ENCODE peak calls at places on chromosomes 6 and 20, in seven cellular contexts. One of them, this sample, is unnamed.

GRCh38 chr6:299050-299980 is 7.0 kb downstream of the DUSP22 start:
- DNase-seq in left cardiac atrium: no peak
- DNase-seq in NCI-H446 treated with DMSO at 0.1 percent for 48 hours: no peak
- DNase-seq in foreskin fibroblast: peak
- DNase-seq in CD8-positive, alpha-beta T cell: no peak
- DNase-seq in NCI-H774: no peak
- DNase-seq in fibroblast of the aortic adventitia: peak
- DNase-seq in this sample: no peak

GRCh38 chr6:32885698-32886286 is 31.8 kb downstream of the PSMB9 start:
- DNase-seq in left cardiac atrium: no peak
- DNase-seq in NCI-H446 treated with DMSO at 0.1 percent for 48 hours: peak
- DNase-seq in foreskin fibroblast: peak
- DNase-seq in CD8-positive, alpha-beta T cell: no peak
- DNase-seq in NCI-H774: peak
- DNase-seq in fibroblast of the aortic adventitia: peak
- DNase-seq in this sample: peak

GRCh38 chr6:52617087-52617486 is 40.2 kb upstream of the TRAM2 start:
- DNase-seq in left cardiac atrium: no peak
- DNase-seq in NCI-H446 treated with DMSO at 0.1 percent for 48 hours: no peak
- DNase-seq in foreskin fibroblast: peak
- DNase-seq in CD8-positive, alpha-beta T cell: no peak
- DNase-seq in NCI-H774: no peak
- DNase-seq in fibroblast of the aortic adventitia: no peak
- DNase-seq in this sample: no peak

GRCh38 chr20:6651016-6651415 is 116.5 kb upstream of the BMP2 start:
- DNase-seq in left cardiac atrium: peak
- DNase-seq in NCI-H446 treated with DMSO at 0.1 percent for 48 hours: no peak
- DNase-seq in foreskin fibroblast: peak
- DNase-seq in CD8-positive, alpha-beta T cell: no peak
- DNase-seq in NCI-H774: no peak
- DNase-seq in fibroblast of the aortic adventitia: no peak
- DNase-seq in this sample: no peak

GRCh38 chr20:42041000-42041565 is 422.9 kb upstream of the CHD6 start:
- DNase-seq in left cardiac atrium: no peak
- DNase-seq in NCI-H446 treated with DMSO at 0.1 percent for 48 hours: no peak
- DNase-seq in foreskin fibroblast: no peak
- DNase-seq in CD8-positive, alpha-beta T cell: no peak
- DNase-seq in NCI-H774: no peak
- DNase-seq in fibroblast of the aortic adventitia: no peak
- DNase-seq in this sample: no peak

GRCh38 chr20:45904583-45905504 is 7.1 kb downstream of the PLTP start:
- DNase-seq in left cardiac atrium: no peak
- DNase-seq in NCI-H446 treated with DMSO at 0.1 percent for 48 hours: no peak
- DNase-seq in foreskin fibroblast: no peak
- DNase-seq in CD8-positive, alpha-beta T cell: no peak
- DNase-seq in NCI-H774: no peak
- DNase-seq in fibroblast of the aortic adventitia: no peak
- DNase-seq in this sample: no peak

GRCh38 chr6:125211352-125211751 is 57.8 kb downstream of the TPD52L1 start:
- DNase-seq in left cardiac atrium: no peak
- DNase-seq in NCI-H446 treated with DMSO at 0.1 percent for 48 hours: no peak
- DNase-seq in foreskin fibroblast: no peak
- DNase-seq in CD8-positive, alpha-beta T cell: no peak
- DNase-seq in NCI-H774: no peak
- DNase-seq in fibroblast of the aortic adventitia: no peak
- DNase-seq in this sample: no peak

GRCh38 chr6:166237611-166238010 is 70.0 kb upstream of the TBXT start:
- DNase-seq in left cardiac atrium: no peak
- DNase-seq in NCI-H446 treated with DMSO at 0.1 percent for 48 hours: no peak
- DNase-seq in foreskin fibroblast: peak
- DNase-seq in CD8-positive, alpha-beta T cell: no peak
- DNase-seq in NCI-H774: no peak
- DNase-seq in fibroblast of the aortic adventitia: peak
- DNase-seq in this sample: no peak

GRCh38 chr6:75632247-75632646 is 30.6 kb downstream of the SENP6 start:
- DNase-seq in left cardiac atrium: no peak
- DNase-seq in NCI-H446 treated with DMSO at 0.1 percent for 48 hours: no peak
- DNase-seq in foreskin fibroblast: no peak
- DNase-seq in CD8-positive, alpha-beta T cell: no peak
- DNase-seq in NCI-H774: no peak
- DNase-seq in fibroblast of the aortic adventitia: peak
- DNase-seq in this sample: no peak

GRCh38 chr6:170034294-170034693 is 256.6 kb downstream of the DLL1 start:
- DNase-seq in left cardiac atrium: no peak
- DNase-seq in NCI-H446 treated with DMSO at 0.1 percent for 48 hours: no peak
- DNase-seq in foreskin fibroblast: no peak
- DNase-seq in CD8-positive, alpha-beta T cell: no peak
- DNase-seq in NCI-H774: no peak
- DNase-seq in fibroblast of the aortic adventitia: no peak
- DNase-seq in this sample: no peak

GRCh38 chr6:108763931-108764579 is 84.2 kb upstream of the ARMC2 start:
- DNase-seq in left cardiac atrium: no peak
- DNase-seq in NCI-H446 treated with DMSO at 0.1 percent for 48 hours: no peak
- DNase-seq in foreskin fibroblast: no peak
- DNase-seq in CD8-positive, alpha-beta T cell: no peak
- DNase-seq in NCI-H774: no peak
- DNase-seq in fibroblast of the aortic adventitia: no peak
- DNase-seq in this sample: no peak

This sample was measured in germinal center.